ENCODE peak calls at places on chromosome 7, in eight cellular contexts. L is sigmoid colon, B is GM23338, H is HCT116, D is upper lobe of left lung, Z is endothelial cell of umbilical vein, P is prostate gland, R is SK-N-SH. M is an unnamed sample.

GRCh38 chr7:30595461-30596042 is 874 bp downstream of the GARS1 start:
- DNase-seq in L (no peak), B (peak; percentile 15), H (no peak), D (no peak), Z (peak; percentile 50), P (no peak), R (peak; percentile 26), M (no peak)

GRCh38 chr7:111796671-111797070 is 234.4 kb upstream of the IMMP2L start:
- DNase-seq in L (no peak), B (peak; percentile 28), H (peak; percentile 27), D (no peak), Z (no peak), P (no peak), R (no peak), M (no peak)

GRCh38 chr7:17123020-17123419 is 175.4 kb upstream of the AHR start:
- DNase-seq in L (no peak), B (no peak), H (no peak), D (no peak), Z (no peak), P (no peak), R (no peak), M (no peak)

GRCh38 chr7:44112997-44113763 is 9.0 kb downstream of the AEBP1 start:
- DNase-seq in L (no peak), B (peak; percentile 18), H (no peak), D (no peak), Z (no peak), P (no peak), R (peak; percentile 62), M (no peak)

GRCh38 chr7:152512711-152513110 is 76.9 kb upstream of the KMT2C start:
- DNase-seq in L (no peak), B (no peak), H (no peak), D (no peak), Z (no peak), P (no peak), R (no peak), M (no peak)

GRCh38 chr7:111108526-111108925 is 17.6 kb downstream of the LRRN3 start:
- DNase-seq in L (no peak), B (no peak), H (no peak), D (no peak), Z (no peak), P (no peak), R (no peak), M (no peak)

GRCh38 chr7:98394377-98394836 is 6.5 kb downstream of the BAIAP2L1 start:
- DNase-seq in L (peak; percentile 30), B (no peak), H (peak; percentile 34), D (no peak), Z (no peak), P (no peak), R (no peak), M (no peak)

GRCh38 chr7:38686888-38687287 is 55.7 kb upstream of the AMPH start:
- DNase-seq in L (no peak), B (no peak), H (no peak), D (no peak), Z (no peak), P (no peak), R (no peak), M (no peak)

GRCh38 chr7:50723888-50724287 is 58.8 kb downstream of the GRB10 start:
- DNase-seq in L (no peak), B (no peak), H (no peak), D (no peak), Z (no peak), P (no peak), R (no peak), M (no peak)

DNA sequence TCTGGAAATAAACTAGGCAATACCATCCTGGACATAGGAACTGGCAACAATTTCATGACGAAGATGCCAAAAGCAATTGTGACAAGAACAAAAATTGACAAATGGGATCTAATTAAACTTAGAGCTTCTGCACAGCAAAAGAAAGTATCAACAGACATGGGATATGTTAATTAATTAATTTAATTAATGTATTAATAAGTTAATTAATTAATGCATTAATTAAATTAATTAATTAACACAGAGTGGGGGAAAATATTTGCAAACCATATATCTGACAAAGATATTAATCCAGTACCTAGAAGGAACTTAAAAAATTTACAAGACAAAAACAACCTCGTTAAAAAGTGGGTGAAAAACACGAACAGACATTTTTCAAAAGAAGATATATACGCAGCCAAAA is 83.6 kb downstream of the GCC1 start:
- DNase-seq in L (no peak), B (no peak), H (no peak), D (no peak), Z (no peak), P (no peak), R (no peak), M (no peak)
- H3K27ac ChIP-seq in L (no peak overlapping the region), B (no peak overlapping the region), H (no peak overlapping the region), D (no peak overlapping the region), Z (no peak overlapping the region), P (no peak overlapping the region), R (no peak overlapping the region), M (no peak overlapping the region)

GRCh38 chr7:106895246-106895864 is 30.3 kb downstream of the PIK3CG start:
- DNase-seq in L (no peak), B (no peak), H (no peak), D (peak; percentile 38), Z (no peak), P (no peak), R (no peak), M (no peak)
- TF ChIP-seq POLR2AphosphoS5 in L (no peak), B (no peak), H (no peak), D (no peak), Z (no peak), P (no peak), R (no peak), M (no peak)

GRCh38 chr7:107169120-107170050 is 582 bp downstream of the HBP1 start:
- DNase-seq in L (peak; percentile 99), B (peak; percentile 97), H (peak; percentile 92), D (peak; percentile 97), Z (peak; percentile 98), P (peak; percentile 98), R (peak; percentile 94), M (peak; percentile 98)

GRCh38 chr7:107172318-107173032 is 3.7 kb downstream of the HBP1 start:
- DNase-seq in L (no peak), B (no peak), H (no peak), D (no peak), Z (no peak), P (no peak), R (no peak), M (no peak)

GRCh38 chr7:107170051-107170661 is 1.4 kb downstream of the HBP1 start:
- DNase-seq in L (no peak), B (no peak), H (no peak), D (no peak), Z (no peak), P (no peak), R (no peak), M (no peak)

GRCh38 chr7:107173191-107173590 is 4.4 kb downstream of the HBP1 start:
- DNase-seq in L (no peak), B (peak; percentile 45), H (no peak), D (no peak), Z (no peak), P (no peak), R (no peak), M (no peak)

DNA sequence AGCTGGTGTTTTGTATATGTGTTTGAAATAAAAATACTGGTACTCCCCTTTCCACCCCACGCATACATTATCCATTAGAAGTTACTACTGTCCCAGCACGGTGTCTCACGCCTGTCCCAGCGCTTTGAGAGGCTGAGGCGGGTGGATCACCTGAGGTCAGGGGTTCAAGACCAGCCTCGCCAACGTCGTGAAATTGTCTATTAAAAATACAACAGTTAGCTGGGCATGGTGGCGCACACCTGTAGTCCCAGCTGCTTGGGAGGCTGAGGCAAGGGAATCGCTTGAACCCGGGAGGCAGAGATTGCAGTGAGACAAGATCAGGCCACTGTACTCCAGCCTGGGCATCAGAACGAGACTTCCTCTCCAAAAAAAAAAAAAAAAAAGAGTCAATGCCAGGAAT is 2.7 kb downstream of the HBP1 start:
- DNase-seq in L (peak; percentile 46), B (no peak), H (no peak), D (no peak), Z (no peak), P (no peak), R (no peak), M (no peak)
- H3K27ac ChIP-seq in L (peak overlapping the region; percentile 20), B (no peak overlapping the region), H (no peak overlapping the region), D (no peak overlapping the region), Z (no peak overlapping the region), P (peak overlapping the region; percentile 5), R (no peak overlapping the region), M (no peak overlapping the region)

GRCh38 chr7:134778941-134779740 is at the start of gene CALD1:
- DNase-seq in L (peak; percentile 96), B (peak; percentile 97), H (peak; percentile 26), D (peak; percentile 41), Z (peak; percentile 99), P (peak; percentile 91), R (peak; percentile 62), M (peak; percentile 79)

GRCh38 chr7:134779741-134780065 is 269 bp downstream of the CALD1 start:
- DNase-seq in L (no peak), B (no peak), H (no peak), D (no peak), Z (no peak), P (no peak), R (no peak), M (no peak)

GRCh38 chr7:134782121-134782623 is 2.7 kb downstream of the CALD1 start:
- DNase-seq in L (no peak), B (no peak), H (no peak), D (no peak), Z (peak; percentile 35), P (no peak), R (no peak), M (no peak)

GRCh38 chr7:134781171-134781570 is 1.7 kb downstream of the CALD1 start:
- DNase-seq in L (no peak), B (no peak), H (no peak), D (no peak), Z (peak; percentile 21), P (no peak), R (no peak), M (no peak)

GRCh38 chr7:134780166-134780853 is 876 bp downstream of the CALD1 start:
- DNase-seq in L (no peak), B (no peak), H (no peak), D (no peak), Z (peak; percentile 26), P (no peak), R (no peak), M (no peak)
- TF ChIP-seq POLR2AphosphoS5 in L (no peak), B (no peak), H (no peak), D (no peak), Z (peak; percentile 2), P (no peak), R (no peak), M (no peak)

GRCh38 chr7:25750738-25751529 is 401.1 kb upstream of the NFE2L3 start:
- DNase-seq in L (no peak), B (no peak), H (no peak), D (no peak), Z (peak; percentile 5), P (peak; percentile 18), R (no peak), M (no peak)
- H3K27ac ChIP-seq in L (peak overlapping the region; percentile 82), B (no peak overlapping the region), H (no peak overlapping the region), D (peak overlapping the region; percentile 22), Z (no peak overlapping the region), P (peak overlapping the region; percentile 5), R (no peak overlapping the region), M (no peak overlapping the region)